ENCODE peak calls at places on chromosomes 3 and 15, in four cellular contexts. One of them, this sample, is unnamed.

GRCh38 chr3:69212411-69213160 is 90.2 kb upstream of the LMOD3 start:
- DNase-seq in CD8-positive, alpha-beta T cell: no peak
- DNase-seq in heart left ventricle: no peak
- DNase-seq in GM23338: no peak
- DNase-seq in this sample: no peak

GRCh38 chr15:83206971-83207621 is 527 bp downstream of the HDGFL3 start:
- DNase-seq in CD8-positive, alpha-beta T cell: no peak
- DNase-seq in heart left ventricle: peak
- DNase-seq in GM23338: peak
- DNase-seq in this sample: no peak

GRCh38 chr3:88984266-88984665 is 123.2 kb upstream of the EPHA3 start:
- DNase-seq in CD8-positive, alpha-beta T cell: no peak
- DNase-seq in heart left ventricle: no peak
- DNase-seq in GM23338: no peak
- DNase-seq in this sample: no peak

GRCh38 chr15:69394556-69395282 is 19.4 kb upstream of the KIF23 start:
- DNase-seq in CD8-positive, alpha-beta T cell: peak
- DNase-seq in heart left ventricle: peak
- DNase-seq in GM23338: peak
- DNase-seq in this sample: no peak

GRCh38 chr15:81419304-81419943 is 45.4 kb upstream of the TMC3 start:
- DNase-seq in CD8-positive, alpha-beta T cell: no peak
- DNase-seq in heart left ventricle: no peak
- DNase-seq in GM23338: peak
- DNase-seq in this sample: no peak

GRCh38 chr3:186930143-186930638 is at the start of gene ST6GAL1:
- DNase-seq in CD8-positive, alpha-beta T cell: peak
- DNase-seq in heart left ventricle: peak
- DNase-seq in GM23338: peak
- DNase-seq in this sample: peak

GRCh38 chr3:107701299-107701698 is 178.5 kb downstream of the BBX start:
- DNase-seq in CD8-positive, alpha-beta T cell: no peak
- DNase-seq in heart left ventricle: no peak
- DNase-seq in GM23338: no peak
- DNase-seq in this sample: no peak

GRCh38 chr3:196942226-196942914 is at the start of gene NCBP2:
- DNase-seq in CD8-positive, alpha-beta T cell: peak
- DNase-seq in heart left ventricle: peak
- DNase-seq in GM23338: peak
- DNase-seq in this sample: peak

GRCh38 chr15:69380100-69380725 is 33.9 kb upstream of the KIF23 start:
- DNase-seq in CD8-positive, alpha-beta T cell: no peak
- DNase-seq in heart left ventricle: no peak
- DNase-seq in GM23338: peak
- DNase-seq in this sample: no peak

GRCh38 chr15:69585937-69586336 is 133.3 kb downstream of the RPLP1 start:
- DNase-seq in CD8-positive, alpha-beta T cell: no peak
- DNase-seq in heart left ventricle: no peak
- DNase-seq in GM23338: no peak
- DNase-seq in this sample: no peak

GRCh38 chr3:67459796-67460195 is 194.6 kb downstream of the SUCLG2 start:
- DNase-seq in CD8-positive, alpha-beta T cell: no peak
- DNase-seq in heart left ventricle: no peak
- DNase-seq in GM23338: no peak
- DNase-seq in this sample: no peak

GRCh38 chr3:48402281-48402732 is 27.6 kb downstream of the PLXNB1 start:
- DNase-seq in CD8-positive, alpha-beta T cell: no peak
- DNase-seq in heart left ventricle: peak
- DNase-seq in GM23338: no peak
- DNase-seq in this sample: no peak

GRCh38 chr15:82571722-82572222 is 31.5 kb upstream of the RPS17 start:
- DNase-seq in CD8-positive, alpha-beta T cell: no peak
- DNase-seq in heart left ventricle: peak
- DNase-seq in GM23338: peak
- DNase-seq in this sample: no peak

GRCh38 chr3:141996437-141996836 is 120.0 kb downstream of the ATP1B3 start:
- DNase-seq in CD8-positive, alpha-beta T cell: no peak
- DNase-seq in heart left ventricle: no peak
- DNase-seq in GM23338: no peak
- DNase-seq in this sample: no peak

GRCh38 chr3:56467108-56467507 is 1.2 kb downstream of the ERC2 start:
- DNase-seq in CD8-positive, alpha-beta T cell: no peak
- DNase-seq in heart left ventricle: peak
- DNase-seq in GM23338: peak
- DNase-seq in this sample: peak

DNA sequence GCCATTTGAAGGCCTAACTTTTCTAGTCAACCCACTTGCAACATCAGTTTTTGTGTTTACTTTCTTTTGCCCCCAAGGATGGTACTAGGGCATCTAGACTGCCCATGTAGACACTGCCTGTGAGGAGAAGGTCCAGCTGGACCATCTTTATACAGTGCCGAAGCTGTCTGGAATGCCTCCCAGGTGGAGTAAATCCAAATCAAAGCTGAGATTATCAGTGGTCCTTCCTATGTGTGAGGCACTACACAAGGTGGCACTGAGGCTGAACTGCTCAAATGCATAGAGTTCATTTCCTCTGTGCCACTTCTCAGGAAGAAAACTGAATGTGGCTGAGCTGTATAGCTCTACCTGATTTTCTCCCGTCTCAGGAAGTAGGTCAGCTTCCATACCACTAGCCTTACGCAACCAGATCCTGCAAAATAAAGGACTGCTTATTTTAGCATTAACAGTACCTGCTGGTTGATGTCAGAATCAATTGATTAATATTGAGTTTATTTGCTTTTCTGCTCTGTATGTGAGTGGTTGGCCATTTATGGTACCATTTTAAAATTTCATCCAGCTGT is 106.1 kb downstream of the GHSR start:
- DNase-seq in CD8-positive, alpha-beta T cell: no peak
- DNase-seq in heart left ventricle: no peak
- DNase-seq in GM23338: no peak
- DNase-seq in this sample: no peak
- TF ChIP-seq CTCF in CD8-positive, alpha-beta T cell: no peak
- TF ChIP-seq CTCF in heart left ventricle: no peak
- TF ChIP-seq CTCF in GM23338: no peak
- TF ChIP-seq CTCF in this sample: no peak

DNA sequence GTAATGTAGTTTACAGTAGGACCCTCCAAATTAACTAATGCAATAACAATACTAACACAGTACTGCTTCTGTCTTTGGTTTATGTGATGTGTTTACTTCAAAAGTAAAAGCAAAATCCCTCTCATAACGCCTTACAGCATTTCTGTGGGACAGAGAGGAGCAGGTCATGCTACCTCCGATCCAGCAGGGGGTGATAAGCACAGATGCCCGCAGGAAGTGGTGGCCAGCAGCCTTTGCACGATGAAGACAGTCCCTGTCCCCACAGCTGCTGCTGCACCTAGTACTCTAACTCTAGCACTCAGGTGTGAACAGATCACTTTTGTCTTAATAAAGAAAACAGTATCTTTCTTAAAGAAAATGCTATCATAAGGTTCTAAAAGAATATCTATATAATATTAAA is 38.3 kb downstream of the ANO10 start:
- DNase-seq in CD8-positive, alpha-beta T cell: no peak
- DNase-seq in heart left ventricle: no peak
- DNase-seq in GM23338: peak
- DNase-seq in this sample: no peak
- TF ChIP-seq CTCF in CD8-positive, alpha-beta T cell: no peak
- TF ChIP-seq CTCF in heart left ventricle: no peak
- TF ChIP-seq CTCF in GM23338: peak
- TF ChIP-seq CTCF in this sample: peak

DNA sequence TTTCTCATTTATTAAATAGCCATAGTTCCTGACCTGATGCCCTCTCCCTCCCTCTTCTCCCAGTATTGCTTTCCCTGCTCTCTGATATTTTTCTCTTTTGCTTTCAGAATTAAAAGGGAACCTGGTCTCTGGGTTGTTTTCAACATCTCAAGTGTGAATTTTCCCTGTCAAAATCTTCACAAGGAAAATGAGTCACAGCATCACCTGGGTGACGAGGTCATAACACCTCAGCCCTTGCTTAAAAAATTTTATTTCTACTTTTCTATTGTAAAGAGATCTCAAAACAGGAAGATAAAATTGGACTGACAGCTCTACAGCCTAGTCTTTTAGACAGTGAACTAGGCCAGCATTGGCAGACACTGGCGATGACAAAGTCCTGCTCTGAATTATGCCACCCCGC is 40.1 kb downstream of the GAP43 start:
- DNase-seq in CD8-positive, alpha-beta T cell: no peak
- DNase-seq in heart left ventricle: no peak
- DNase-seq in GM23338: no peak
- DNase-seq in this sample: no peak
- TF ChIP-seq CTCF in CD8-positive, alpha-beta T cell: no peak
- TF ChIP-seq CTCF in heart left ventricle: no peak
- TF ChIP-seq CTCF in GM23338: no peak
- TF ChIP-seq CTCF in this sample: no peak

GRCh38 chr3:12992629-12993021 is 80.6 kb downstream of the IQSEC1 start:
- DNase-seq in CD8-positive, alpha-beta T cell: no peak
- DNase-seq in heart left ventricle: no peak
- DNase-seq in GM23338: no peak
- DNase-seq in this sample: no peak

GRCh38 chr3:12991861-12992281 is 81.4 kb downstream of the IQSEC1 start:
- DNase-seq in CD8-positive, alpha-beta T cell: no peak
- DNase-seq in heart left ventricle: no peak
- DNase-seq in GM23338: no peak
- DNase-seq in this sample: no peak

GRCh38 chr3:12990306-12990705 is 82.9 kb downstream of the IQSEC1 start:
- DNase-seq in CD8-positive, alpha-beta T cell: no peak
- DNase-seq in heart left ventricle: no peak
- DNase-seq in GM23338: no peak
- DNase-seq in this sample: no peak

GRCh38 chr3:12991481-12991837 is 81.8 kb downstream of the IQSEC1 start:
- DNase-seq in CD8-positive, alpha-beta T cell: no peak
- DNase-seq in heart left ventricle: no peak
- DNase-seq in GM23338: no peak
- DNase-seq in this sample: no peak

GRCh38 chr3:12990781-12991480 is 82.3 kb downstream of the IQSEC1 start:
- DNase-seq in CD8-positive, alpha-beta T cell: no peak
- DNase-seq in heart left ventricle: no peak
- DNase-seq in GM23338: no peak
- DNase-seq in this sample: no peak
- TF ChIP-seq CTCF in CD8-positive, alpha-beta T cell: no peak
- TF ChIP-seq CTCF in heart left ventricle: no peak
- TF ChIP-seq CTCF in GM23338: no peak
- TF ChIP-seq CTCF in this sample: no peak

GRCh38 chr15:79944625-79945024 is 26.4 kb downstream of the BCL2A1 start:
- DNase-seq in CD8-positive, alpha-beta T cell: no peak
- DNase-seq in heart left ventricle: no peak
- DNase-seq in GM23338: no peak
- DNase-seq in this sample: no peak

GRCh38 chr15:79938143-79938542 is 32.9 kb downstream of the BCL2A1 start:
- DNase-seq in CD8-positive, alpha-beta T cell: no peak
- DNase-seq in heart left ventricle: no peak
- DNase-seq in GM23338: no peak
- DNase-seq in this sample: no peak

GRCh38 chr15:79943820-79944219 is 27.2 kb downstream of the BCL2A1 start:
- DNase-seq in CD8-positive, alpha-beta T cell: no peak
- DNase-seq in heart left ventricle: no peak
- DNase-seq in GM23338: no peak
- DNase-seq in this sample: no peak

GRCh38 chr15:79939399-79939798 is 31.6 kb downstream of the BCL2A1 start:
- DNase-seq in CD8-positive, alpha-beta T cell: no peak
- DNase-seq in heart left ventricle: no peak
- DNase-seq in GM23338: no peak
- DNase-seq in this sample: no peak

GRCh38 chr15:79942656-79943481 is 28.1 kb downstream of the BCL2A1 start:
- DNase-seq in CD8-positive, alpha-beta T cell: no peak
- DNase-seq in heart left ventricle: no peak
- DNase-seq in GM23338: no peak
- DNase-seq in this sample: no peak
- TF ChIP-seq CTCF in CD8-positive, alpha-beta T cell: no peak
- TF ChIP-seq CTCF in heart left ventricle: no peak
- TF ChIP-seq CTCF in GM23338: no peak
- TF ChIP-seq CTCF in this sample: no peak

DNA sequence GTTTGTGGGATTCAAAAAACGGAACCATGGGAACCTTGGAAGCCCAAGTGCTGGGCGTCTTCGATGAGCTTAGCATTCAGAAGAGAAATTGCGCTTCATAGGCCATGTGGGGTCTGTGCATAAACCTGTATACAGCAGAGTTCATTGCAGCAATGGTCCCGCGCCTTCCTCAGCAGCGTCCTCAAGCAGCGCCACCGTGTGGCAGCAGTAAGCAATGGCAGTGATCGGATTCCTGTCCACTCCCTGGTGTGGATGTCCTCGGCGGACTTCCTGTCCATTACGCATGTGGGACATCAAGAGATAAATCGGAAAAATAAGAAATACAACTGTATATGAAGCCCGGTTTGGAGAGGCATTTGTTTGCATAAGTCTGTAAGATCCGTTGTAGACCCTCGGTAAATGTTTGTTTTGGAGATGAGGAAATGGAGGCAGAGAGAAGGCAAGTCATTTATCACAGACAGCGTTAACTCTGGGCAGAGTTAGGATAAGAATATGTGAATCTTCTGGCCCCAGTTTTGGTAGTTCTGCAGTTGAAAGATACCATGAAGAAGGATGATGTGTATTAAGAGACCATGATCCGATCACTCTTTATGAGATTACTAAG is 57.7 kb downstream of the CNTN4 start:
- DNase-seq in CD8-positive, alpha-beta T cell: no peak
- DNase-seq in heart left ventricle: no peak
- DNase-seq in GM23338: peak
- DNase-seq in this sample: no peak
- TF ChIP-seq CTCF in CD8-positive, alpha-beta T cell: peak
- TF ChIP-seq CTCF in heart left ventricle: no peak
- TF ChIP-seq CTCF in GM23338: peak
- TF ChIP-seq CTCF in this sample: peak

GRCh38 chr15:93477188-93477587 is 388.2 kb upstream of the RGMA start:
- DNase-seq in CD8-positive, alpha-beta T cell: no peak
- DNase-seq in heart left ventricle: no peak
- DNase-seq in GM23338: peak
- DNase-seq in this sample: no peak

GRCh38 chr15:93476491-93477176 is 387.6 kb upstream of the RGMA start:
- DNase-seq in CD8-positive, alpha-beta T cell: no peak
- DNase-seq in heart left ventricle: no peak
- DNase-seq in GM23338: no peak
- DNase-seq in this sample: no peak

GRCh38 chr15:93478922-93479321 is 389.9 kb upstream of the RGMA start:
- DNase-seq in CD8-positive, alpha-beta T cell: no peak
- DNase-seq in heart left ventricle: no peak
- DNase-seq in GM23338: peak
- DNase-seq in this sample: no peak

GRCh38 chr15:93479679-93480078 is 390.7 kb upstream of the RGMA start:
- DNase-seq in CD8-positive, alpha-beta T cell: no peak
- DNase-seq in heart left ventricle: peak
- DNase-seq in GM23338: no peak
- DNase-seq in this sample: no peak

DNA sequence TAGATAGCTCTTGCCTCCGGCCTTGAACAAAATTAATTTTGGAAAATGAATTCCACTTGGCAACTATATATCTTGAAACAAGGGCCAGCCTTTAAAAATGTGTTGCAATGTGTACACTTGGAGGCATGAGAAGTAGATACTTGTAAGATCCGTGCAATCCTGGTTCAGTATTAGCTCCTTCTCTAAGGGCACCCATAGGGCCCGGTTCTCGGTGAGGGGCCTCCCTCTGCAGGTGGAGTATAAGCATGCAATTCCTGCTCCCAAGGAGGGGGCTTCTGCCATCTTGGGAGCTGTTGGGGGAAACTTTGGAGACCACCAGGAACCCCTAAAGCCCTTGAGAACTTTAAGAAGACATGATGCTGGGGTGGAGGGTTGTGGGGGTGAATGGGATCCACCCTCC is 388.7 kb upstream of the RGMA start:
- DNase-seq in CD8-positive, alpha-beta T cell: no peak
- DNase-seq in heart left ventricle: no peak
- DNase-seq in GM23338: peak
- DNase-seq in this sample: no peak
- TF ChIP-seq CTCF in CD8-positive, alpha-beta T cell: no peak
- TF ChIP-seq CTCF in heart left ventricle: no peak
- TF ChIP-seq CTCF in GM23338: peak
- TF ChIP-seq CTCF in this sample: no peak

This sample was measured in GM12864.